ENCODE peak calls at places on chromosomes 1 and 21, in four cellular contexts. R is A549; C is activated CD4-positive, alpha-beta T cell treated with anti-CD3 and anti-CD28 coated beads, Interleukin-2, amount 50 U/mL, for 1 hour; B is GM23248. T is an unnamed sample.

GRCh38 chr1:207853372-207853757 is 57.6 kb downstream of the CD34 start:
- DNase-seq in R (no peak), C (no peak), B (no peak), T (no peak)

GRCh38 chr1:57208903-57209302 is 215.0 kb downstream of the DAB1 start:
- DNase-seq in R (no peak), C (no peak), B (no peak), T (no peak)

GRCh38 chr1:179754031-179754624 is 11.0 kb downstream of the FAM163A start:
- DNase-seq in R (no peak), C (no peak), B (peak; percentile 83), T (peak; percentile 34)

GRCh38 chr1:1758692-1759455 is 19.4 kb downstream of the NADK start:
- DNase-seq in R (peak; percentile 71), C (no peak), B (no peak), T (no peak)

GRCh38 chr1:99710994-99711393 is 55.4 kb downstream of the FRRS1 start:
- DNase-seq in R (no peak), C (no peak), B (no peak), T (no peak)

GRCh38 chr1:36384542-36385409 is 948 bp downstream of the STK40 start:
- DNase-seq in R (peak; percentile 31), C (peak; percentile 18), B (peak; percentile 67), T (peak; percentile 58)

GRCh38 chr1:214005716-214006115 is 17.9 kb downstream of the PROX1 start:
- DNase-seq in R (no peak), C (no peak), B (no peak), T (no peak)

GRCh38 chr1:108075055-108075454 is 110.1 kb upstream of the VAV3 start:
- DNase-seq in R (no peak), C (no peak), B (no peak), T (no peak)

GRCh38 chr1:247451388-247452010 is 6.4 kb downstream of the OR2B11 start:
- DNase-seq in R (no peak), C (no peak), B (no peak), T (no peak)

GRCh38 chr1:2380816-2381591 is 10.3 kb downstream of the MORN1 start:
- DNase-seq in R (no peak), C (no peak), B (no peak), T (no peak)

GRCh38 chr1:19436716-19437476 is 48.4 kb downstream of the CAPZB start:
- DNase-seq in R (peak; percentile 11), C (no peak), B (peak; percentile 66), T (peak; percentile 36)

GRCh38 chr1:108009603-108010195 is 44.7 kb upstream of the VAV3 start:
- DNase-seq in R (no peak), C (no peak), B (peak; percentile 78), T (peak; percentile 48)

GRCh38 chr1:20640183-20640597 is 6.9 kb downstream of the PINK1 start:
- DNase-seq in R (peak; percentile 45), C (peak; percentile 53), B (peak; percentile 64), T (peak; percentile 45)

GRCh38 chr21:41210405-41211040 is 42.6 kb downstream of the BACE2 start:
- DNase-seq in R (no peak), C (no peak), B (no peak), T (peak; percentile 54)

GRCh38 chr1:40315239-40315794 is 1.8 kb downstream of the COL9A2 start:
- DNase-seq in R (peak; percentile 81), C (peak; percentile 86), B (peak; percentile 88), T (peak; percentile 32)

GRCh38 chr1:241641748-241642592 is 1.8 kb upstream of the CHML start:
- DNase-seq in R (peak; percentile 90), C (no peak), B (peak; percentile 48), T (peak; percentile 50)

GRCh38 chr1:233316473-233316872 is 11.1 kb upstream of the MAP3K21 start:
- DNase-seq in R (no peak), C (no peak), B (no peak), T (no peak)

GRCh38 chr1:20729155-20729931 is 3.2 kb downstream of the SH2D5 start:
- DNase-seq in R (no peak), C (no peak), B (no peak), T (no peak)

GRCh38 chr1:59089922-59090457 is 206.9 kb upstream of the FGGY start:
- DNase-seq in R (no peak), C (no peak), B (peak; percentile 24), T (no peak)

GRCh38 chr1:171457412-171457811 is 27.9 kb upstream of the PRRC2C start:
- DNase-seq in R (no peak), C (no peak), B (peak; percentile 71), T (no peak)

GRCh38 chr1:40257313-40257687 is 736 bp upstream of the ZMPSTE24 start:
- DNase-seq in R (no peak), C (no peak), B (peak; percentile 62), T (peak; percentile 71)

GRCh38 chr1:30284226-30284625 is 439.2 kb downstream of the MATN1 start:
- DNase-seq in R (no peak), C (no peak), B (no peak), T (no peak)

GRCh38 chr1:151763990-151764389 is 694 bp upstream of the MRPL9 start:
- DNase-seq in R (no peak), C (no peak), B (peak; percentile 20), T (no peak)

GRCh38 chr1:25033828-25034451 is 103.9 kb upstream of the RUNX3 start:
- DNase-seq in R (no peak), C (no peak), B (no peak), T (no peak)

GRCh38 chr1:56070601-56071000 is 508.8 kb downstream of the PLPP3 start:
- DNase-seq in R (no peak), C (no peak), B (peak; percentile 64), T (no peak)

GRCh38 chr21:33278736-33279135 is 12.6 kb downstream of the IL10RB start:
- DNase-seq in R (no peak), C (no peak), B (peak; percentile 16), T (no peak)

GRCh38 chr1:59076612-59077011 is 220.3 kb upstream of the FGGY start:
- DNase-seq in R (peak; percentile 9), C (no peak), B (peak; percentile 40), T (no peak)

GRCh38 chr21:16419188-16419874 is 689.5 kb downstream of the USP25 start:
- DNase-seq in R (peak; percentile 63), C (no peak), B (peak; percentile 41), T (no peak)

GRCh38 chr1:30877205-30877912 is 31.2 kb downstream of the SDC3 start:
- DNase-seq in R (no peak), C (no peak), B (peak; percentile 84), T (no peak)

GRCh38 chr1:23472351-23473036 is 11.5 kb downstream of the ASAP3 start:
- DNase-seq in R (no peak), C (no peak), B (no peak), T (peak; percentile 8)

GRCh38 chr1:38092256-38092655 is 45.7 kb upstream of the POU3F1 start:
- DNase-seq in R (no peak), C (no peak), B (no peak), T (no peak)

GRCh38 chr1:201172336-201172735 is 18.1 kb upstream of the TMEM9 start:
- DNase-seq in R (no peak), C (no peak), B (no peak), T (no peak)

GRCh38 chr1:30737357-30738039 is 14.1 kb upstream of the MATN1 start:
- DNase-seq in R (no peak), C (no peak), B (no peak), T (no peak)

GRCh38 chr1:232435746-232436145 is 194.2 kb downstream of the SIPA1L2 start:
- DNase-seq in R (no peak), C (no peak), B (peak; percentile 39), T (no peak)

GRCh38 chr1:30933874-30934252 is 25.3 kb upstream of the SDC3 start:
- DNase-seq in R (peak; percentile 27), C (no peak), B (peak; percentile 76), T (peak; percentile 42)

GRCh38 chr1:229171934-229172333 is 99.0 kb upstream of the RAB4A start:
- DNase-seq in R (no peak), C (no peak), B (no peak), T (no peak)

GRCh38 chr1:172940170-172940855 is 110.4 kb downstream of the TNFSF18 start:
- DNase-seq in R (no peak), C (no peak), B (no peak), T (no peak)

GRCh38 chr21:45994086-45994661 is 12.6 kb downstream of the COL6A1 start:
- DNase-seq in R (no peak), C (no peak), B (peak; percentile 36), T (no peak)